ENCODE peak calls at places on chromosomes 7 and 10, in six cellular contexts. K is hepatocyte, G is cardiac muscle cell, P is ovary, M is colonic mucosa, A is kidney. Q is an unnamed sample. For H3K4me1, the result is how much of the 10 kb centered on the place peaks cover.

GRCh38 chr10:29257106-29257783 is 31.6 kb upstream of the LYZL1 start:
- DNase-seq in M (no peak), P (peak), G (peak), K (peak), A (peak), Q (no peak)

GRCh38 chr10:30786131-30786530 is 156.6 kb upstream of the LYZL2 start:
- DNase-seq in G (no peak), M (no peak), K (no peak), P (no peak), A (no peak), Q (no peak)

GRCh38 chr10:31000867-31001266 is 30.8 kb downstream of the ZNF438 start:
- DNase-seq in M (no peak), P (no peak), A (no peak), K (no peak), G (no peak), Q (no peak)

GRCh38 chr7:118573065-118573464 is 348.6 kb downstream of the ANKRD7 start:
- DNase-seq in K (no peak), P (no peak), M (no peak), G (no peak), A (no peak), Q (no peak)

GRCh38 chr10:116215651-116216050 is 57.4 kb downstream of the GFRA1 start:
- DNase-seq in A (no peak), K (no peak), P (no peak), G (no peak), M (no peak), Q (no peak)

GRCh38 chr10:48533951-48534720 is 70.7 kb downstream of the ARHGAP22 start:
- DNase-seq in M (no peak), P (no peak), A (no peak), G (peak), K (no peak), Q (no peak)

GRCh38 chr7:104973909-104974415 is 40.0 kb upstream of the KMT2E start:
- DNase-seq in G (no peak), A (no peak), P (no peak), K (no peak), M (peak), Q (no peak)

GRCh38 chr10:28147706-28148105 is 148.8 kb upstream of the ODAD2 start:
- DNase-seq in K (no peak), G (no peak), P (no peak), M (no peak), A (no peak), Q (no peak)

GRCh38 chr10:81026597-81026996 is 488.9 kb downstream of the SH2D4B start:
- DNase-seq in P (no peak), G (no peak), K (no peak), A (no peak), M (no peak), Q (no peak)

GRCh38 chr10:120514035-120514620 is 57.1 kb downstream of the PLPP4 start:
- DNase-seq in P (no peak), K (peak), M (peak), G (peak), A (no peak), Q (no peak)

GRCh38 chr7:132075573-132075972 is 500.7 kb downstream of the PLXNA4 start:
- DNase-seq in P (no peak), K (no peak), G (no peak), A (no peak), M (peak), Q (no peak)

GRCh38 chr7:134986363-134987231 is at the start of gene AGBL3:
- DNase-seq in M (peak), A (peak), G (peak), K (peak), P (peak), Q (peak)

GRCh38 chr7:107564553-107565298 is 955 bp downstream of the DUS4L start:
- DNase-seq in P (no peak), M (no peak), A (no peak), G (no peak), K (no peak), Q (no peak)

GRCh38 chr7:151727579-151728285 is 149.2 kb downstream of the PRKAG2 start:
- DNase-seq in G (no peak), A (peak), M (peak), K (peak), P (peak), Q (no peak)

GRCh38 chr7:117270371-117270770 is 52.5 kb downstream of the WNT2 start:
- DNase-seq in P (no peak), K (no peak), M (no peak), G (no peak), A (no peak), Q (no peak)

GRCh38 chr10:14684363-14684762 is 90.3 kb downstream of the FAM107B start:
- DNase-seq in G (no peak), A (no peak), P (no peak), M (no peak), K (no peak), Q (no peak)

GRCh38 chr10:33805831-33806230 is 471.4 kb upstream of the NRP1 start:
- DNase-seq in K (no peak), A (no peak), G (no peak), P (no peak), M (no peak), Q (no peak)

GRCh38 chr10:97058521-97058920 is 127.2 kb downstream of the SLIT1 start:
- DNase-seq in A (peak), P (no peak), G (no peak), K (no peak), M (no peak), Q (no peak)

GRCh38 chr10:323651-324293 is 188.5 kb downstream of the ZMYND11 start:
- DNase-seq in G (no peak), A (peak), P (peak), M (peak), K (peak), Q (no peak)

GRCh38 chr10:32964261-32964660 is 6.2 kb upstream of the ITGB1 start:
- DNase-seq in K (no peak), G (no peak), A (no peak), M (no peak), P (no peak), Q (no peak)

GRCh38 chr7:45888993-45889366 is 692 bp downstream of the IGFBP1 start:
- DNase-seq in M (no peak), P (no peak), G (no peak), A (peak), K (no peak), Q (no peak)

GRCh38 chr10:99387541-99387940 is 42.9 kb downstream of the GOT1 start:
- DNase-seq in M (no peak), G (no peak), A (no peak), K (no peak), P (no peak), Q (no peak)

GRCh38 chr10:24360286-24361127 is 151.6 kb downstream of the KIAA1217 start:
- DNase-seq in M (peak), K (peak), G (peak), A (no peak), P (peak), Q (no peak)

GRCh38 chr10:69895759-69896158 is 94.1 kb downstream of the COL13A1 start:
- DNase-seq in K (no peak), A (no peak), G (no peak), P (no peak), M (no peak), Q (no peak)

GRCh38 chr10:52318822-52319464 is 4.9 kb downstream of the DKK1 start:
- DNase-seq in K (peak), P (no peak), M (no peak), G (no peak), A (no peak), Q (no peak)

GRCh38 chr10:44660271-44660670 is 250.9 kb upstream of the TMEM72 start:
- DNase-seq in K (no peak), P (no peak), G (no peak), M (no peak), A (no peak), Q (no peak)

GRCh38 chr7:78523903-78524302 is 725.3 kb downstream of the PHTF2 start:
- DNase-seq in K (no peak), G (no peak), P (no peak), M (no peak), A (no peak), Q (no peak)

GRCh38 chr7:46387646-46388045 is 466.6 kb upstream of the IGFBP3 start:
- DNase-seq in A (no peak), G (no peak), P (no peak), K (no peak), M (no peak), Q (no peak)

GRCh38 chr10:13222566-13222965 is 11.6 kb downstream of the UCMA start:
- DNase-seq in K (no peak), M (no peak), P (no peak), G (no peak), A (no peak), Q (no peak)

GRCh38 chr10:59894114-59894513 is 12.2 kb downstream of the CCDC6 start:
- DNase-seq in G (no peak), M (peak), K (no peak), P (peak), A (no peak), Q (no peak)

GRCh38 chr7:150799741-150800575 is at the start of gene TMEM176B:
- DNase-seq in M (peak), G (peak), A (peak), K (peak), P (peak), Q (no peak)

GRCh38 chr7:55498142-55498541 is 74.2 kb downstream of the VOPP1 start:
- DNase-seq in K (no peak), P (no peak), G (no peak), M (no peak), A (no peak), Q (no peak)

GRCh38 chr7:78953090-78953489 is 500.4 kb downstream of the MAGI2 start:
- DNase-seq in K (no peak), G (no peak), A (no peak), P (no peak), M (no peak), Q (no peak)

GRCh38 chr10:125982256-125982948 is 86.0 kb downstream of the FANK1 start:
- DNase-seq in A (no peak), G (peak), K (peak), M (peak), P (peak), Q (peak)

GRCh38 chr7:18495412-18496335 is at the start of gene HDAC9:
- DNase-seq in M (no peak), P (peak), A (peak), G (peak), K (peak), Q (no peak)

GRCh38 chr7:64887756-64888508 is 15.1 kb upstream of the ZNF273 start:
- DNase-seq in P (no peak), G (peak), K (no peak), A (peak), M (peak), Q (peak)

GRCh38 chr10:131585761-131586160 is 274.2 kb upstream of the TCERG1L start:
- DNase-seq in A (no peak), G (no peak), K (no peak), M (no peak), P (no peak), Q (no peak)

DNA sequence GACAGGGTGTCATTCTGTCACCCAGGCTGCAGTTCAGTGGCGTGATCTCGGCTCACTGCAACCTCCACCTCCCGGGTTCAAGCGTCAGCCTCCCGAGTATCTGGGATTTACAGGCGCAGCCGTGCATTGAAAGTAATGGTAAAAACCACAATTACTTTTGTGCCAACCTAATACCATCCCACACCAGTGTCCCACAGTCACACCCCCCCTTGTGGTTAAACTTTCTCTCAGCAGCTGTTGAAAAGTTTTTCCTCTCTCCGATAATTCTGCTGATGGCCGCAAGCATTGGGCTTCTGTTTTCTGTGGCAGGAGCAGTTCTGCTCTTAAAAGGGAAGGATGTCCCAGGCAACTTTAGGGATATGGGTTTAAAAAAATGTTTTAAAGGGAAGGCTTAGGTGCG is 6.6 kb upstream of the LAT2 start:
- DNase-seq in P (peak), M (peak), K (peak), A (no peak), G (peak), Q (no peak)
- H3K4me1 ChIP-seq in P (under half), M (under half), K (under half), A (under half), G (under half), Q (under half)

DNA sequence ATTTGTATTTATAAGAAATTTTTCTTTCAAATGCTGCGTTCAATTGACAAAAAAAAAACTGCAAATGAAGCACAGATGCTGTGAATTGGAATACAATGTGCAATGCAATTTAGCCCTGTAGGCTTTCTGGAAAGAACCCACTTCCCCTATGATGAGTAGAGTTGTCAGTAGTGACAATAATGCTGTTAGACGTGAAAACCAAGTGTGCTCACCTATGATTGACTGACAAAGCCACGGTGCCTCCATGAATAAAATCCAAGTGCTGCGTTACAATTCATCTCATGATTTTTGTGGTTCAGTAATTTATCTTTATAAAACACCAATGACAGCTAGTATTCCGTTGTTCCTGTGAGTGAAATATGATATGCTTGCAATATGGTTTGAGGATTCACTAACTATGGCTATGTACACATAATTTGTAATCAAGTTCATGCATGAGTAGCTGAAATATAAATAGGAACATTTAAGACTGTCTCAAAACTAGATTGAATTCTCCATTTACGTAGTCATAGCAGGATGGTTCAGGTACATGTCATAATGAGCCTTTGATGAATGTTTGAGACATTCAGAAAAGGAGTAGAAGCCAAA is 1160.3 kb downstream of the CNTNAP2 start:
- DNase-seq in G (no peak), P (no peak), M (no peak), K (no peak), A (no peak), Q (no peak)
- H3K4me1 ChIP-seq in G (under half), P (under half), M (under half), K (under half), A (under half), Q (under half)

GRCh38 chr7:5695709-5696345 is 85.6 kb downstream of the RNF216 start:
- DNase-seq in A (peak), M (no peak), G (no peak), P (peak), K (peak), Q (no peak)

GRCh38 chr7:5699951-5700384 is 81.5 kb downstream of the RNF216 start:
- DNase-seq in G (no peak), A (no peak), K (no peak), P (no peak), M (no peak), Q (peak)

GRCh38 chr7:5696346-5697100 is 84.9 kb downstream of the RNF216 start:
- DNase-seq in A (peak), P (no peak), K (no peak), M (no peak), G (no peak), Q (no peak)

GRCh38 chr7:5699467-5699866 is 82.0 kb downstream of the RNF216 start:
- DNase-seq in A (no peak), M (no peak), K (no peak), P (no peak), G (no peak), Q (no peak)

DNA sequence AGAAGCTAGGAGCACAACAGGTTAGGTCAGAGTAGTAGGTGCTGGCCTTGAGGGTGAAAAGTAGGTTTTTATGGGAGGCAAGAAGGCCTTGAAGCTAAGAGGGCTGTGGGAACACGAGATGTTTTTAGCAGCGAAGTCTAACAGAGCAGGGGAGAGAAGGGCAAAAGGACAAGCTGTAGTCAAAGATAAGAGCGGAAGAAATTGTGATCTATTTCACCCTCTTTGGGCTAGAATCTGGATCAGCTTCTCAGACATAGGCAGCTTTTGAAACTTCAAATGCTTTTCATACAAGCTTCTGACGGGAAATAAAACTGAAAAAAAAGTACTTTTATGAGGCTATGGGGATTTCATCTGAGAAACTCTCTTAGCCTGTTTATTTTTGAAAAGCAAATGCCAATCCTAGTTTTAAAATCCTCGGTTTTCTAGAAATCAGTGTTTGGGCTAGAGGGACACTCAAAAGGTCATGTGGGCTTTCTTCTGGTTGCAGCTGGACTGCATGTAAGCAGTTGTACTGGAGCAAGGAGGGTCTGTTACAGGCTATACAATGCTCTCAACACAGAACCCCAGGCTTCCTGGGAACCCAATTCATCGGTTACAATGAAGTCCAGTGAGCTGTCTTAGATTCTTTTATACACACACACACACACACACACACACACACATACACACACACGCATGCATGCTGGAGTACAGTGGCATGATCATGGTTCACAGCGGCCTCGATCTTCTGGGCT is 83.5 kb downstream of the RNF216 start:
- DNase-seq in G (no peak), P (no peak), A (no peak), K (no peak), M (no peak), Q (peak)
- H3K4me1 ChIP-seq in G (half or more), P (under half), A (under half), K (half or more), M (under half), Q (half or more)

GRCh38 chr7:27176962-27177794 is 3.1 kb upstream of the HOXA10 start:
- DNase-seq in K (no peak), A (peak), M (no peak), G (no peak), P (peak), Q (no peak)
- H3K4me1 ChIP-seq in K (under half), A (under half), M (under half), G (under half), P (under half), Q (under half)

Q was measured in naive thymus-derived CD4-positive, alpha-beta T cell.